ENCODE peak calls at places on chromosome 3, in four cellular contexts. One of them, this sample, is unnamed.

GRCh38 chr3:193796089-193796488 is 203.1 kb downstream of the OPA1 start:
- DNase-seq in neuronal stem cell: no peak
- DNase-seq in stimulated activated CD8-positive, alpha-beta memory T cell treated with anti-CD3 and anti-CD28 coated beads, Interleukin-15, amount 100 ng/mL, for 24 hours: no peak
- DNase-seq in Right ventricle myocardium inferior: no peak
- DNase-seq in this sample: no peak

GRCh38 chr3:100097919-100098896 is 16.1 kb downstream of the FILIP1L start:
- DNase-seq in stimulated activated CD8-positive, alpha-beta memory T cell treated with anti-CD3 and anti-CD28 coated beads, Interleukin-15, amount 100 ng/mL, for 24 hours: no peak
- DNase-seq in Right ventricle myocardium inferior: no peak
- DNase-seq in neuronal stem cell: no peak
- DNase-seq in this sample: no peak

GRCh38 chr3:129352045-129352444 is 73.4 kb downstream of the HMCES start:
- DNase-seq in neuronal stem cell: no peak
- DNase-seq in Right ventricle myocardium inferior: no peak
- DNase-seq in stimulated activated CD8-positive, alpha-beta memory T cell treated with anti-CD3 and anti-CD28 coated beads, Interleukin-15, amount 100 ng/mL, for 24 hours: no peak
- DNase-seq in this sample: no peak

GRCh38 chr3:136194409-136195257 is 1.5 kb downstream of the MSL2 start:
- DNase-seq in stimulated activated CD8-positive, alpha-beta memory T cell treated with anti-CD3 and anti-CD28 coated beads, Interleukin-15, amount 100 ng/mL, for 24 hours: peak; percentile 33
- DNase-seq in Right ventricle myocardium inferior: peak; percentile 71
- DNase-seq in neuronal stem cell: peak; percentile 37
- DNase-seq in this sample: no peak

GRCh38 chr3:189238071-189238470 is 66.3 kb downstream of the TPRG1 start:
- DNase-seq in stimulated activated CD8-positive, alpha-beta memory T cell treated with anti-CD3 and anti-CD28 coated beads, Interleukin-15, amount 100 ng/mL, for 24 hours: no peak
- DNase-seq in Right ventricle myocardium inferior: no peak
- DNase-seq in neuronal stem cell: no peak
- DNase-seq in this sample: no peak

GRCh38 chr3:189355115-189355480 is 183.3 kb downstream of the TPRG1 start:
- DNase-seq in neuronal stem cell: no peak
- DNase-seq in Right ventricle myocardium inferior: no peak
- DNase-seq in stimulated activated CD8-positive, alpha-beta memory T cell treated with anti-CD3 and anti-CD28 coated beads, Interleukin-15, amount 100 ng/mL, for 24 hours: no peak
- DNase-seq in this sample: no peak

GRCh38 chr3:182848906-182849305 is 55.6 kb downstream of the ATP11B start:
- DNase-seq in Right ventricle myocardium inferior: no peak
- DNase-seq in stimulated activated CD8-positive, alpha-beta memory T cell treated with anti-CD3 and anti-CD28 coated beads, Interleukin-15, amount 100 ng/mL, for 24 hours: no peak
- DNase-seq in neuronal stem cell: no peak
- DNase-seq in this sample: no peak

GRCh38 chr3:88812576-88812975 is 294.8 kb upstream of the EPHA3 start:
- DNase-seq in stimulated activated CD8-positive, alpha-beta memory T cell treated with anti-CD3 and anti-CD28 coated beads, Interleukin-15, amount 100 ng/mL, for 24 hours: no peak
- DNase-seq in Right ventricle myocardium inferior: no peak
- DNase-seq in neuronal stem cell: no peak
- DNase-seq in this sample: no peak

GRCh38 chr3:155737844-155738460 is 6.9 kb downstream of the PLCH1 start:
- DNase-seq in stimulated activated CD8-positive, alpha-beta memory T cell treated with anti-CD3 and anti-CD28 coated beads, Interleukin-15, amount 100 ng/mL, for 24 hours: no peak
- DNase-seq in neuronal stem cell: no peak
- DNase-seq in Right ventricle myocardium inferior: no peak
- DNase-seq in this sample: peak; percentile 76

GRCh38 chr3:155188036-155188435 is 105.4 kb downstream of the STRIT1 start:
- DNase-seq in neuronal stem cell: no peak
- DNase-seq in stimulated activated CD8-positive, alpha-beta memory T cell treated with anti-CD3 and anti-CD28 coated beads, Interleukin-15, amount 100 ng/mL, for 24 hours: no peak
- DNase-seq in Right ventricle myocardium inferior: no peak
- DNase-seq in this sample: no peak

GRCh38 chr3:126537730-126538281 is 13.9 kb downstream of the CHST13 start:
- DNase-seq in stimulated activated CD8-positive, alpha-beta memory T cell treated with anti-CD3 and anti-CD28 coated beads, Interleukin-15, amount 100 ng/mL, for 24 hours: no peak
- DNase-seq in Right ventricle myocardium inferior: no peak
- DNase-seq in neuronal stem cell: no peak
- DNase-seq in this sample: peak; percentile 17

This sample was measured in upper lobe of left lung.